ENCODE peak calls at places on chromosomes 4 and X, in five cellular contexts. V is neuronal stem cell, U is H9, Q is trophoblast cell, K is H1. A is an unnamed sample.

GRCh38 chr4:123849495-123849894 is 452.9 kb downstream of the SPRY1 start:
- DNase-seq in V (no peak), U (no peak), Q (no peak), K (no peak), A (no peak)

GRCh38 chr4:108529984-108530901 is 90.1 kb upstream of the RPL34 start:
- DNase-seq in V (no peak), U (no peak), Q (no peak), K (no peak), A (no peak)

GRCh38 chr4:2402941-2403340 is 15.5 kb downstream of the ZFYVE28 start:
- DNase-seq in V (no peak), U (no peak), Q (no peak), K (no peak), A (no peak)

GRCh38 chrX:151871244-151871643 is 41.4 kb upstream of the MAGEA4 start:
- DNase-seq in V (no peak), U (no peak), Q (peak), K (no peak), A (peak)

GRCh38 chrX:53438832-53439230 is 4.7 kb upstream of the HSD17B10 start:
- DNase-seq in V (no peak), U (no peak), Q (no peak), K (no peak), A (no peak)

GRCh38 chr4:103268746-103269145 is 70.6 kb upstream of the CENPE start:
- DNase-seq in V (no peak), U (no peak), Q (no peak), K (no peak), A (no peak)

GRCh38 chr4:76087007-76087769 is 12.7 kb downstream of the ART3 start:
- DNase-seq in V (peak), U (peak), Q (peak), K (peak), A (peak)

GRCh38 chr4:1008840-1009646 is 2.4 kb upstream of the FGFRL1 start:
- DNase-seq in V (no peak), U (peak), Q (no peak), K (no peak), A (peak)

GRCh38 chr4:17797808-17798207 is 12.7 kb downstream of the DCAF16 start:
- DNase-seq in V (no peak), U (no peak), Q (no peak), K (no peak), A (no peak)

GRCh38 chr4:17096692-17097091 is 198.2 kb upstream of the LDB2 start:
- DNase-seq in V (no peak), U (no peak), Q (no peak), K (no peak), A (no peak)

GRCh38 chr4:38381788-38382187 is 282.2 kb upstream of the KLF3 start:
- DNase-seq in V (no peak), U (no peak), Q (no peak), K (no peak), A (no peak)

GRCh38 chrX:147217334-147217733 is 402.8 kb upstream of the CXorf51A start:
- DNase-seq in V (no peak), U (no peak), Q (no peak), K (no peak), A (no peak)

GRCh38 chr4:168630445-168631187 is 133.8 kb downstream of the PALLD start:
- DNase-seq in V (no peak), U (no peak), Q (no peak), K (no peak), A (peak)

GRCh38 chrX:40307871-40308270 is 210.1 kb upstream of the BCOR start:
- DNase-seq in V (no peak), U (no peak), Q (no peak), K (no peak), A (no peak)

GRCh38 chr4:85399270-85399669 is 75.7 kb upstream of the ARHGAP24 start:
- DNase-seq in V (no peak), U (no peak), Q (no peak), K (no peak), A (no peak)

GRCh38 chr4:156945532-156945931 is 26.1 kb downstream of the PDGFC start:
- DNase-seq in V (no peak), U (no peak), Q (no peak), K (no peak), A (peak)

DNA sequence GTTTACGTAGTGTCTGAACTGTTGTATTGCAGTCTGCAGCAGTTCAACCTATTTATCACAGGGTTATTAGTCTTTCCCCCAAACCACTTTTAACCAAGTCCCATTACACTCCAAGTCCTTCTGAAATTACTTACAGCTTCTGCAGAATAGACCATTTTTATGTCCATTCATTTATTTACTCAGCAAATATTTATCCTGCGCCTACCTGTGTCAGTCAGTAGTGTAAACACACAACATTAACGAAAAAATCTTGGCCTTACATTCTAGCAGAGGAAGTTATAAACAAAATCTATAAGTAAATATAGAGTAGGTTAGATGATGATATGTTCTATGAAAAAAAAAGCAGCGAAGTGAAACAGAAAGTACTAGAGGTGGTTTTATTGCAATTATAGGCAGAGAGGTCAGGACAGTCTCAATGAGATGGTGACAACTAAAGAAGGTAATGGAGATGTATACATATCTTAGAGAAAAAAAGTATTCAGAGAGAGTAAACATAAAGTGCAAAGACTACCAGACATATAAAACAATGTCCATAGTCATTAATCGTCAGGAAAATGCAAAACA is 534.7 kb downstream of the KCNIP4 start:
- DNase-seq in V (no peak), U (no peak), Q (no peak), K (no peak), A (no peak)
- H3K4me2 ChIP-seq in V (no peak), U (no peak), Q (no peak), K (no peak), A (no peak)

GRCh38 chrX:25005382-25006185 is 10.2 kb downstream of the ARX start:
- DNase-seq in V (no peak), U (no peak), Q (peak), K (no peak), A (no peak)
- H2BK5ac ChIP-seq in V (no peak), U (no peak), Q (no peak), K (no peak), A (no peak)

GRCh38 chr4:42152507-42153504 is at the start of gene BEND4:
- DNase-seq in V (no peak), U (peak), Q (no peak), K (peak), A (no peak)
- H2BK12ac ChIP-seq in V (no peak), U (no peak), Q (no peak), K (no peak), A (no peak)

DNA sequence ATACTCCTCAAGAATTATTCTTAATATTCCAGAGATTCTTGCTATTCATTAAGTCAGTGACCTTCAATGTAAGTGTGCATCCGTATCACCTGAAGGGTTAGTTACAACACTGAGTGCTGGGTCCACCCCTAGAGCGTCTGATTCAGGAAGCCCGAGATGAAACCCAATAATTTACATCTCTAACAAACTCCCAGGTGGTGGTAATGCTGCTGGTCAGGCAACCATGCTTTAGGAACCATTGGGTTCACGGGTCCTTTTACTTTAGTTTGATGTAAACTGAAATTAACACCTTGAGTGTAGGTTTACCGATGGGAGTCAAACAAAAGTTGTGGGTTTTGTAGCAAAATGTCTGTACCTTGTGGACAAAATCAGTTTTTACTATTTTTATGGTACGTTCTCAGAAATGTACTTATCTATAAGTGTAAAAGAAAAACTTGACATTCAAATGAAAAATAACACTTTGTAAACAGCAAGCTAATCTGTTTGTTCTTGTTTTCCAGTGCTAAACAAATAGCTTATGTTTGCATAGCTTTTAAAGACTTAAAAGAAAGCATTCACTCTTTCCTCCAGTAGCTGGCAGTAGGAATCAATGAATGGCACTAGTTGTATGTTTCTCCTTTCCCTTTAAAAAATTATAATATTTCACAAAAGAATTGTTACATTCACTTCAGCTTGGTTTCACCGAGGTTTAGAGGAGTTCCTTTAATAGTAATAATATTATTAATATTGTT is 32.7 kb downstream of the ACE2 start:
- DNase-seq in V (no peak), U (no peak), Q (no peak), K (no peak), A (no peak)
- H3K4me2 ChIP-seq in V (no peak), U (no peak), Q (no peak), K (peak), A (no peak)

GRCh38 chr4:23022032-23022431 is 329.3 kb downstream of the GBA3 start:
- DNase-seq in V (no peak), U (no peak), Q (peak), K (no peak), A (peak)

GRCh38 chr4:23021040-23021439 is 328.3 kb downstream of the GBA3 start:
- DNase-seq in V (no peak), U (no peak), Q (no peak), K (no peak), A (no peak)

GRCh38 chr4:23015821-23016220 is 323.1 kb downstream of the GBA3 start:
- DNase-seq in V (no peak), U (no peak), Q (no peak), K (no peak), A (no peak)

DNA sequence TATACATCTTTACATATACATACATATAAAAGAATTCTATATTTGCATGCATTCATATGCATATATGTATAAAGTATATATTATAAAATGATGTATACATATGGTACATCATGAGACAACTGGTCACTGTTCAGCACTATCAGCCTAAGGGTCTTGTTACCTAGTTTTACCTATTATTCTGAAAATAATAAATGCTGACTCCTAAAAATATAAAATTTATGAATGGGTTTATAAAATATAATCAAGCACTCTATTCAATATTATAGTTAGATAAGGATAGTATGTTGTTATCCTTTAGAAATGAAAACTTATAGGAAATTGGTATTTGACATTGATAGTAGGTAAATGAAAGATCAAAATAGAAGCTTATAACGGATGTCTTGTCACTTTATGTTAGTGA is 324.2 kb downstream of the GBA3 start:
- DNase-seq in V (no peak), U (no peak), Q (no peak), K (no peak), A (no peak)
- H2BK5ac ChIP-seq in V (no peak), U (no peak), Q (no peak), K (no peak), A (no peak)

GRCh38 chr4:34943719-34944386 is 1300.5 kb downstream of the ARAP2 start:
- DNase-seq in V (no peak), U (no peak), Q (no peak), K (no peak), A (no peak)

GRCh38 chr4:34935739-34936138 is 1308.6 kb downstream of the ARAP2 start:
- DNase-seq in V (no peak), U (no peak), Q (no peak), K (no peak), A (no peak)

GRCh38 chr4:34939073-34939472 is 1305.2 kb downstream of the ARAP2 start:
- DNase-seq in V (no peak), U (peak), Q (no peak), K (no peak), A (no peak)
- H2BK12ac ChIP-seq in V (no peak), U (no peak), Q (no peak), K (no peak), A (no peak)